ENCODE peak calls at places on chromosomes 3 and 15, in four cellular contexts. Z is HT1080, Q is BE2C, I is AG20443. G is an unnamed sample.

GRCh38 chr3:197711973-197712707 is 24.6 kb downstream of the RUBCN start:
- DNase-seq in Z (peak; percentile 99), Q (peak; percentile 66), I (peak; percentile 92), G (peak; percentile 97)

GRCh38 chr3:56613016-56613415 is 56.0 kb downstream of the CCDC66 start:
- DNase-seq in Z (no peak), Q (no peak), I (no peak), G (no peak)

GRCh38 chr3:299590-300301 is 103.2 kb downstream of the CHL1 start:
- DNase-seq in Z (peak; percentile 5), Q (no peak), I (no peak), G (no peak)

GRCh38 chr3:181823716-181824115 is 112.0 kb downstream of the SOX2 start:
- DNase-seq in Z (no peak), Q (no peak), I (no peak), G (no peak)

GRCh38 chr15:89845305-89845893 is 30.7 kb upstream of the ANPEP start:
- DNase-seq in Z (peak; percentile 97), Q (no peak), I (peak; percentile 71), G (peak; percentile 87)

GRCh38 chr3:34155666-34156065 is 357.2 kb downstream of the PDCD6IP start:
- DNase-seq in Z (no peak), Q (no peak), I (no peak), G (no peak)

GRCh38 chr15:89307046-89307587 is 27.5 kb downstream of the POLG start:
- DNase-seq in Z (peak; percentile 73), Q (no peak), I (peak; percentile 48), G (peak; percentile 20)

GRCh38 chr3:10023587-10024310 is 2.5 kb upstream of the FANCD2 start:
- DNase-seq in Z (peak; percentile 70), Q (no peak), I (peak; percentile 59), G (peak; percentile 56)

GRCh38 chr3:19364150-19364549 is 215.8 kb downstream of the KCNH8 start:
- DNase-seq in Z (peak; percentile 31), Q (no peak), I (no peak), G (no peak)

GRCh38 chr15:94154255-94154654 is 77.1 kb upstream of the MCTP2 start:
- DNase-seq in Z (no peak), Q (no peak), I (no peak), G (no peak)

GRCh38 chr3:138412821-138413531 is 21.4 kb upstream of the ESYT3 start:
- DNase-seq in Z (peak; percentile 71), Q (no peak), I (peak; percentile 70), G (peak; percentile 28)

GRCh38 chr3:119293761-119294401 is at the start of gene ARHGAP31:
- DNase-seq in Z (peak; percentile 92), Q (peak; percentile 69), I (peak; percentile 67), G (no peak)

GRCh38 chr3:169629895-169630294 is 33.6 kb downstream of the MECOM start:
- DNase-seq in Z (no peak), Q (no peak), I (no peak), G (no peak)

GRCh38 chr15:62533687-62534086 is 368.6 kb upstream of the C2CD4B start:
- DNase-seq in Z (no peak), Q (no peak), I (no peak), G (no peak)

GRCh38 chr3:146326875-146327543 is 76.1 kb upstream of the PLSCR4 start:
- DNase-seq in Z (peak; percentile 69), Q (no peak), I (peak; percentile 76), G (peak; percentile 62)

GRCh38 chr3:4583441-4583840 is 90.3 kb downstream of the ITPR1 start:
- DNase-seq in Z (no peak), Q (no peak), I (peak; percentile 19), G (no peak)

GRCh38 chr15:63969652-63970421 is 76.4 kb downstream of the DAPK2 start:
- DNase-seq in Z (no peak), Q (no peak), I (peak; percentile 6), G (no peak)

GRCh38 chr3:142027713-142028112 is 121.6 kb downstream of the TFDP2 start:
- DNase-seq in Z (peak; percentile 39), Q (no peak), I (peak; percentile 17), G (no peak)

GRCh38 chr3:42220436-42220835 is 45.5 kb downstream of the CCK start:
- DNase-seq in Z (no peak), Q (no peak), I (no peak), G (no peak)

GRCh38 chr3:186825294-186825821 is 17.2 kb upstream of the ADIPOQ start:
- DNase-seq in Z (no peak), Q (peak; percentile 27), I (peak; percentile 57), G (peak; percentile 47)

GRCh38 chr3:45007091-45007490 is 19.0 kb upstream of the CLEC3B start:
- DNase-seq in Z (no peak), Q (no peak), I (no peak), G (no peak)

GRCh38 chr15:91947370-91947769 is 93.9 kb downstream of the SLCO3A1 start:
- DNase-seq in Z (no peak), Q (no peak), I (no peak), G (no peak)

GRCh38 chr3:42852443-42852842 is 23.2 kb downstream of the CYP8B1 start:
- DNase-seq in Z (no peak), Q (peak; percentile 8), I (peak; percentile 41), G (no peak)

GRCh38 chr3:61371123-61371522 is 119.9 kb upstream of the FHIT start:
- DNase-seq in Z (no peak), Q (peak; percentile 38), I (no peak), G (no peak)

GRCh38 chr15:76366714-76367113 is 30.1 kb downstream of the ISL2 start:
- DNase-seq in Z (no peak), Q (no peak), I (no peak), G (no peak)

GRCh38 chr3:195058311-195059005 is 212.5 kb downstream of the XXYLT1 start:
- DNase-seq in Z (no peak), Q (no peak), I (no peak), G (no peak)

GRCh38 chr3:117019082-117019713 is 309.6 kb downstream of the TUSC7 start:
- DNase-seq in Z (peak; percentile 0), Q (peak; percentile 83), I (peak; percentile 67), G (peak; percentile 56)

GRCh38 chr3:189712906-189713483 is 81.8 kb downstream of the TP63 start:
- DNase-seq in Z (no peak), Q (no peak), I (no peak), G (no peak)

GRCh38 chr3:16319307-16319706 is 54.3 kb downstream of the OXNAD1 start:
- DNase-seq in Z (peak; percentile 23), Q (no peak), I (no peak), G (no peak)

GRCh38 chr15:25611603-25612002 is 172.8 kb upstream of the UBE3A start:
- DNase-seq in Z (peak; percentile 70), Q (no peak), I (peak; percentile 74), G (peak; percentile 58)

GRCh38 chr3:61571516-61572336 is 10.4 kb downstream of the PTPRG start:
- DNase-seq in Z (peak; percentile 77), Q (no peak), I (peak; percentile 76), G (peak; percentile 95)

GRCh38 chr15:90232941-90233700 is 620 bp downstream of the CIB1 start:
- DNase-seq in Z (peak; percentile 63), Q (peak; percentile 53), I (peak; percentile 76), G (no peak)